ENCODE peak calls at places on chromosomes 12 and 14, in five cellular contexts. I is CD4-positive, CD25-positive, alpha-beta regulatory T cell; G is stimulated activated CD4-positive, alpha-beta T cell treated with anti-CD3 and anti-CD28 coated beads, Interleukin-1b, Interleukin-23, amount 100 ng/mL, for 24 hours; F is RWPE1; H is SK-N-DZ. V is an unnamed sample.

GRCh38 chr12:30985814-30986452 is 59.4 kb downstream of the TSPAN11 start:
- DNase-seq in I (peak), G (no peak), F (peak), H (peak), V (peak)

GRCh38 chr14:79165460-79166080 is 995.4 kb downstream of the NRXN3 start:
- DNase-seq in I (no peak), G (no peak), F (no peak), H (no peak), V (no peak)

GRCh38 chr12:104222981-104223380 is 7.4 kb downstream of the TXNRD1 start:
- DNase-seq in I (no peak), G (no peak), F (no peak), H (no peak), V (no peak)

GRCh38 chr12:79300199-79300568 is 390.6 kb downstream of the PAWR start:
- DNase-seq in I (no peak), G (no peak), F (peak), H (no peak), V (no peak)

GRCh38 chr14:72479471-72479931 is 414.4 kb downstream of the DPF3 start:
- DNase-seq in I (no peak), G (no peak), F (no peak), H (no peak), V (no peak)

GRCh38 chr14:53491256-53491905 is 338.3 kb upstream of the DDHD1 start:
- DNase-seq in I (no peak), G (no peak), F (peak), H (no peak), V (no peak)

GRCh38 chr14:32724864-32725550 is 213.7 kb upstream of the NPAS3 start:
- DNase-seq in I (no peak), G (no peak), F (no peak), H (no peak), V (no peak)

GRCh38 chr14:105100931-105101330 is 35.7 kb upstream of the GPR132 start:
- DNase-seq in I (no peak), G (no peak), F (no peak), H (no peak), V (no peak)

GRCh38 chr14:68526420-68527105 is 266.3 kb downstream of the ZFP36L1 start:
- DNase-seq in I (no peak), G (no peak), F (no peak), H (no peak), V (no peak)

GRCh38 chr14:20557212-20557542 is 3.7 kb downstream of the RNASE9 start:
- DNase-seq in I (no peak), G (no peak), F (no peak), H (no peak), V (no peak)

GRCh38 chr12:108729612-108730336 is 1.5 kb downstream of the CORO1C start:
- DNase-seq in I (no peak), G (no peak), F (peak), H (no peak), V (no peak)

GRCh38 chr12:59459966-59460365 is 135.9 kb upstream of the SLC16A7 start:
- DNase-seq in I (no peak), G (no peak), F (peak), H (no peak), V (no peak)

GRCh38 chr12:75910452-75910722 is 121.2 kb downstream of the PHLDA1 start:
- DNase-seq in I (no peak), G (no peak), F (no peak), H (no peak), V (no peak)

GRCh38 chr12:39605996-39606395 is 13.6 kb downstream of the ABCD2 start:
- DNase-seq in I (no peak), G (no peak), F (peak), H (no peak), V (no peak)

GRCh38 chr14:102450206-102451063 is 59.1 kb downstream of the ANKRD9 start:
- DNase-seq in I (no peak), G (no peak), F (no peak), H (no peak), V (no peak)

GRCh38 chr12:115956674-115957073 is 320.8 kb downstream of the MED13L start:
- DNase-seq in I (no peak), G (no peak), F (no peak), H (no peak), V (no peak)

GRCh38 chr14:20848316-20848954 is 42.8 kb upstream of the RNASE3 start:
- DNase-seq in I (no peak), G (no peak), F (peak), H (no peak), V (no peak)

GRCh38 chr12:56457817-56458216 is 3.4 kb upstream of the MIP start:
- DNase-seq in I (no peak), G (no peak), F (no peak), H (no peak), V (no peak)

GRCh38 chr14:69008411-69008810 is 29.3 kb upstream of the ACTN1 start:
- DNase-seq in I (no peak), G (no peak), F (no peak), H (no peak), V (no peak)

GRCh38 chr12:42213023-42213422 is 25.0 kb downstream of the YAF2 start:
- DNase-seq in I (no peak), G (no peak), F (peak), H (peak), V (no peak)

GRCh38 chr12:19398376-19399363 is 40.6 kb upstream of the AEBP2 start:
- DNase-seq in I (no peak), G (no peak), F (no peak), H (no peak), V (no peak)

GRCh38 chr14:63991833-63992232 is 139.0 kb downstream of the SYNE2 start:
- DNase-seq in I (peak), G (no peak), F (no peak), H (no peak), V (no peak)

GRCh38 chr12:91493308-91493707 is 310.7 kb upstream of the DCN start:
- DNase-seq in I (no peak), G (no peak), F (peak), H (no peak), V (no peak)